ENCODE peak calls at places on chromosome 11, in five cellular contexts. V is GM23248; S is SHP77; W is activated T-cell treated with anti-CD3 and anti-CD28 coated beads, Interleukin-2, amount 50 U/mL, for 1 hour; Y is neural crest cell. C is an unnamed sample.

GRCh38 chr11:46630237-46630636 is 12.9 kb downstream of the ATG13 start:
- DNase-seq in V (no peak), S (no peak), W (no peak), Y (no peak), C (no peak)

GRCh38 chr11:29296680-29297079 is 720.1 kb downstream of the KCNA4 start:
- DNase-seq in V (no peak), S (no peak), W (no peak), Y (no peak), C (no peak)

GRCh38 chr11:71934213-71934612 is 5.4 kb downstream of the RNF121 start:
- DNase-seq in V (no peak), S (no peak), W (no peak), Y (no peak), C (no peak)

GRCh38 chr11:60914620-60915249 is 777 bp downstream of the TMEM109 start:
- DNase-seq in V (peak; percentile 68), S (no peak), W (peak; percentile 56), Y (peak; percentile 25), C (no peak)

GRCh38 chr11:57306156-57306876 is 18.4 kb downstream of the TNKS1BP1 start:
- DNase-seq in V (peak; percentile 46), S (no peak), W (no peak), Y (no peak), C (no peak)

GRCh38 chr11:37110383-37110782 is 512.3 kb upstream of the RAG2 start:
- DNase-seq in V (no peak), S (no peak), W (no peak), Y (no peak), C (no peak)

GRCh38 chr11:79501688-79502087 is 60.9 kb upstream of the TENM4 start:
- DNase-seq in V (no peak), S (no peak), W (no peak), Y (no peak), C (no peak)

GRCh38 chr11:79198898-79199250 is 242.0 kb downstream of the TENM4 start:
- DNase-seq in V (peak; percentile 31), S (no peak), W (no peak), Y (no peak), C (no peak)